ENCODE peak calls at places on chromosome 22, in six cellular contexts. One of them, this sample, is unnamed.

GRCh38 chr22:29872145-29872893 is 10.7 kb upstream of the MTMR3 start:
- DNase-seq in left ventricle myocardium inferior: no peak
- DNase-seq in B cell: no peak
- DNase-seq in GM10248: no peak
- DNase-seq in RWPE1: no peak
- DNase-seq in sigmoid colon: no peak
- DNase-seq in this sample: no peak

GRCh38 chr22:47598864-47599263 is 836.4 kb downstream of the TBC1D22A start:
- DNase-seq in left ventricle myocardium inferior: no peak
- DNase-seq in B cell: no peak
- DNase-seq in GM10248: no peak
- DNase-seq in RWPE1: no peak
- DNase-seq in sigmoid colon: peak
- DNase-seq in this sample: no peak

GRCh38 chr22:44402196-44403111 is 89.7 kb upstream of the SHISAL1 start:
- DNase-seq in left ventricle myocardium inferior: peak
- DNase-seq in B cell: no peak
- DNase-seq in GM10248: no peak
- DNase-seq in RWPE1: no peak
- DNase-seq in sigmoid colon: peak
- DNase-seq in this sample: no peak

GRCh38 chr22:24440718-24441405 is 13.5 kb downstream of the ADORA2A start:
- DNase-seq in left ventricle myocardium inferior: no peak
- DNase-seq in B cell: no peak
- DNase-seq in GM10248: no peak
- DNase-seq in RWPE1: no peak
- DNase-seq in sigmoid colon: no peak
- DNase-seq in this sample: no peak

GRCh38 chr22:47592791-47593190 is 830.3 kb downstream of the TBC1D22A start:
- DNase-seq in left ventricle myocardium inferior: no peak
- DNase-seq in B cell: no peak
- DNase-seq in GM10248: no peak
- DNase-seq in RWPE1: no peak
- DNase-seq in sigmoid colon: peak
- DNase-seq in this sample: no peak

GRCh38 chr22:48171294-48171693 is 1408.8 kb downstream of the TBC1D22A start:
- DNase-seq in left ventricle myocardium inferior: no peak
- DNase-seq in B cell: no peak
- DNase-seq in GM10248: no peak
- DNase-seq in RWPE1: no peak
- DNase-seq in sigmoid colon: no peak
- DNase-seq in this sample: no peak

GRCh38 chr22:28867191-28867590 is 16.2 kb upstream of the ZNRF3 start:
- DNase-seq in left ventricle myocardium inferior: no peak
- DNase-seq in B cell: no peak
- DNase-seq in GM10248: no peak
- DNase-seq in RWPE1: no peak
- DNase-seq in sigmoid colon: no peak
- DNase-seq in this sample: no peak

GRCh38 chr22:35154937-35155387 is 89.0 kb downstream of the ISX start:
- DNase-seq in left ventricle myocardium inferior: peak
- DNase-seq in B cell: peak
- DNase-seq in GM10248: peak
- DNase-seq in RWPE1: peak
- DNase-seq in sigmoid colon: peak
- DNase-seq in this sample: peak

GRCh38 chr22:29157759-29158535 is 47.7 kb upstream of the EMID1 start:
- DNase-seq in left ventricle myocardium inferior: no peak
- DNase-seq in B cell: no peak
- DNase-seq in GM10248: peak
- DNase-seq in RWPE1: no peak
- DNase-seq in sigmoid colon: peak
- DNase-seq in this sample: peak

GRCh38 chr22:24341657-24342056 is 71.0 kb downstream of the SPECC1L start:
- DNase-seq in left ventricle myocardium inferior: no peak
- DNase-seq in B cell: no peak
- DNase-seq in GM10248: no peak
- DNase-seq in RWPE1: no peak
- DNase-seq in sigmoid colon: no peak
- DNase-seq in this sample: no peak

GRCh38 chr22:17794726-17795125 is 20.5 kb upstream of the BID start:
- DNase-seq in left ventricle myocardium inferior: no peak
- DNase-seq in B cell: no peak
- DNase-seq in GM10248: no peak
- DNase-seq in RWPE1: no peak
- DNase-seq in sigmoid colon: no peak
- DNase-seq in this sample: no peak

GRCh38 chr22:45090364-45090960 is 73.3 kb upstream of the NUP50 start:
- DNase-seq in left ventricle myocardium inferior: no peak
- DNase-seq in B cell: no peak
- DNase-seq in GM10248: no peak
- DNase-seq in RWPE1: no peak
- DNase-seq in sigmoid colon: no peak
- DNase-seq in this sample: no peak

GRCh38 chr22:38260760-38261477 is 11.9 kb downstream of the TMEM184B start:
- DNase-seq in left ventricle myocardium inferior: no peak
- DNase-seq in B cell: no peak
- DNase-seq in GM10248: no peak
- DNase-seq in RWPE1: no peak
- DNase-seq in sigmoid colon: no peak
- DNase-seq in this sample: no peak

GRCh38 chr22:49049691-49050090 is 778.0 kb downstream of the BRD1 start:
- DNase-seq in left ventricle myocardium inferior: no peak
- DNase-seq in B cell: no peak
- DNase-seq in GM10248: no peak
- DNase-seq in RWPE1: no peak
- DNase-seq in sigmoid colon: no peak
- DNase-seq in this sample: no peak

DNA sequence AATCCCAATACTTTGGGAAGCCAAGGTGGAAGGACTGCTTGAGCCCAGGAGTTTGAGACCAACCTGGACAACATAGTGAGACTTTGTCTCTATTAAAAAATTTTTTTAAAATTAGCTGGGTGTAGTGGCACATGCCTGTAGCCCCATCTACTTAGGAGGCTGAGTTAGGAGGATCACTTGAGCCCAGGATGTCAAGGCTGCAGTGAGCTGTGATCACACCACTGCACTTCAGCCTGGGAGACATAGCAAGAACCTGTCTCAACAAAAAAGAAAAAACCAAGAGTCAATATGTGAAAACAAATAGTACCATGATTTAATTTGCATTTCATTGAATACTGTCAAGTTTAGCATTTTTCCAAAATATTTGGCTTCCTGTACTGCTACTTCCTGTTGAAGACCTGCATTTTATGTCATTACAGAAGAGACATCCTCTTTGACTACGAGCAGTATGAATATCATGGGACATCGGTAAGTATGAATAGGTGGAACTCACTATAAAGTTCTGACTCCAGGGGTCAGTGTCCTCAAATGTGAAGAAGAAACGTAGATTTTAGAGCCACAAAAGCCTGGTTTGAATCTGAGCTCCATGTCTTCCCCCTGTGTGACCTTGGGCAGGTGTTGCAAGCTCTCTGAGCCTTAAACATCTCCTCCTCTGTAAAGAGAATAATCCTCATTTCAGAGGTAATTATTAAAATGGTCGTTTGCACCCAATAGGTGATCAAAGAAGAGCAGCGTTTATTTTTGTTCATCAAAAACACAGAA is 16.0 kb downstream of the CDC45 start:
- DNase-seq in left ventricle myocardium inferior: no peak
- DNase-seq in B cell: peak
- DNase-seq in GM10248: no peak
- DNase-seq in RWPE1: no peak
- DNase-seq in sigmoid colon: no peak
- DNase-seq in this sample: peak
- TF ChIP-seq CTCF in left ventricle myocardium inferior: peak
- TF ChIP-seq CTCF in B cell: peak
- TF ChIP-seq CTCF in GM10248: no peak
- TF ChIP-seq CTCF in RWPE1: no peak
- TF ChIP-seq CTCF in sigmoid colon: no peak
- TF ChIP-seq CTCF in this sample: peak

GRCh38 chr22:27438271-27438980 is 363.1 kb downstream of the MN1 start:
- DNase-seq in left ventricle myocardium inferior: no peak
- DNase-seq in B cell: no peak
- DNase-seq in GM10248: no peak
- DNase-seq in RWPE1: no peak
- DNase-seq in sigmoid colon: peak
- DNase-seq in this sample: no peak
- TF ChIP-seq CTCF in left ventricle myocardium inferior: no peak
- TF ChIP-seq CTCF in B cell: no peak
- TF ChIP-seq CTCF in GM10248: no peak
- TF ChIP-seq CTCF in RWPE1: no peak
- TF ChIP-seq CTCF in sigmoid colon: no peak
- TF ChIP-seq CTCF in this sample: no peak

GRCh38 chr22:50278461-50278860 is 8.3 kb upstream of the MAPK11 start:
- DNase-seq in left ventricle myocardium inferior: no peak
- DNase-seq in B cell: no peak
- DNase-seq in GM10248: no peak
- DNase-seq in RWPE1: no peak
- DNase-seq in sigmoid colon: no peak
- DNase-seq in this sample: no peak
- TF ChIP-seq CTCF in left ventricle myocardium inferior: no peak
- TF ChIP-seq CTCF in B cell: no peak
- TF ChIP-seq CTCF in GM10248: no peak
- TF ChIP-seq CTCF in RWPE1: no peak
- TF ChIP-seq CTCF in sigmoid colon: no peak
- TF ChIP-seq CTCF in this sample: no peak

GRCh38 chr22:22235564-22235963 is 9.0 kb upstream of the VPREB1 start:
- DNase-seq in left ventricle myocardium inferior: no peak
- DNase-seq in B cell: peak
- DNase-seq in GM10248: peak
- DNase-seq in RWPE1: no peak
- DNase-seq in sigmoid colon: no peak
- DNase-seq in this sample: peak
- TF ChIP-seq CTCF in left ventricle myocardium inferior: peak
- TF ChIP-seq CTCF in B cell: peak
- TF ChIP-seq CTCF in GM10248: peak
- TF ChIP-seq CTCF in RWPE1: no peak
- TF ChIP-seq CTCF in sigmoid colon: no peak
- TF ChIP-seq CTCF in this sample: peak

DNA sequence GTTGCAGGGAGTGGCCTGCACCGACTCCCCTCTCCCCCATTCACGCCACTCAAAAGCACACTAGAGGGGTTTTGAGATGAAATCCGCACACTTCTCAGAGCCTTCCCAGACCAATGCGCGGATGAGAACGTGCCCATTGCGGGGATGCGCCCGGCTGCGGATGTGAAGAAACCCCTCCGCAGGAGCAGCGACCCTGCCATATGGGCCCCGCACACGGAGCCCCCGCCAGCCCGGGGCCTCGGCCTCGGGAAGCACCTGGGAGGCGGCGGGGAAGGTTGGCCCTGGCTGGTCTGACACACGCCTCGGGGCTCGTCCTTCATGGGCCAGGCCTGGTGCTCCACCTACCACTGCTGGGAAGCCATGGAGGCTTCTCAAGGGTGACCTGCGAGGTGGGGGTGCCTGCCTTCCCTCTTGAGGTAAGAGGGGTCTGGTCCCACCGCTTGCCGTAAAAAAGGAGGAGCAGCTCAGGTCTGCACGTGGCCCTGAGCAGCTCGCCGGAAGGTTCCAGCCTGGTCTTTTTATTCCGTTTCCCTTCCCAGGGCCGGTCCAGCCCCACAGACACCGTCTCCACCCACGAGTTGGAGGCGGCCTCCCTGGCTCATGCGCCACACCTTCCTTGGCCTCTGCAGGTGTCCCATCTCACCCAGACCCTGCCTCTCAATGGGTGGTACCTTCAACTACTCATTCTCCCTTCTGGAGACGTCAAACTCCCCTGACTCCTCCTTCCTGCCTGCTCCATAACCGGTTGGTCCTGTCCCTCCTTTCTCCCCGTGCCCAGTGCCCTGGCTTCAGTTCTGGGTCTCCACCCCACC is 39.4 kb downstream of the TRMU start:
- DNase-seq in left ventricle myocardium inferior: no peak
- DNase-seq in B cell: no peak
- DNase-seq in GM10248: no peak
- DNase-seq in RWPE1: no peak
- DNase-seq in sigmoid colon: no peak
- DNase-seq in this sample: no peak
- TF ChIP-seq CTCF in left ventricle myocardium inferior: no peak
- TF ChIP-seq CTCF in B cell: no peak
- TF ChIP-seq CTCF in GM10248: no peak
- TF ChIP-seq CTCF in RWPE1: no peak
- TF ChIP-seq CTCF in sigmoid colon: no peak
- TF ChIP-seq CTCF in this sample: no peak

GRCh38 chr22:19965771-19966709 is 24.4 kb upstream of the TXNRD2 start:
- DNase-seq in left ventricle myocardium inferior: no peak
- DNase-seq in B cell: no peak
- DNase-seq in GM10248: no peak
- DNase-seq in RWPE1: no peak
- DNase-seq in sigmoid colon: no peak
- DNase-seq in this sample: no peak
- TF ChIP-seq CTCF in left ventricle myocardium inferior: peak
- TF ChIP-seq CTCF in B cell: peak
- TF ChIP-seq CTCF in GM10248: no peak
- TF ChIP-seq CTCF in RWPE1: no peak
- TF ChIP-seq CTCF in sigmoid colon: peak
- TF ChIP-seq CTCF in this sample: peak

GRCh38 chr22:39941661-39942060 is 18.5 kb upstream of the TMA7B start:
- DNase-seq in left ventricle myocardium inferior: no peak
- DNase-seq in B cell: no peak
- DNase-seq in GM10248: no peak
- DNase-seq in RWPE1: no peak
- DNase-seq in sigmoid colon: no peak
- DNase-seq in this sample: no peak

GRCh38 chr22:39943941-39944624 is 16.1 kb upstream of the TMA7B start:
- DNase-seq in left ventricle myocardium inferior: no peak
- DNase-seq in B cell: no peak
- DNase-seq in GM10248: no peak
- DNase-seq in RWPE1: no peak
- DNase-seq in sigmoid colon: no peak
- DNase-seq in this sample: no peak

GRCh38 chr22:39940757-39941305 is 19.4 kb upstream of the TMA7B start:
- DNase-seq in left ventricle myocardium inferior: no peak
- DNase-seq in B cell: peak
- DNase-seq in GM10248: no peak
- DNase-seq in RWPE1: no peak
- DNase-seq in sigmoid colon: no peak
- DNase-seq in this sample: no peak

GRCh38 chr22:39942433-39943213 is 17.6 kb upstream of the TMA7B start:
- DNase-seq in left ventricle myocardium inferior: no peak
- DNase-seq in B cell: no peak
- DNase-seq in GM10248: no peak
- DNase-seq in RWPE1: no peak
- DNase-seq in sigmoid colon: no peak
- DNase-seq in this sample: no peak

DNA sequence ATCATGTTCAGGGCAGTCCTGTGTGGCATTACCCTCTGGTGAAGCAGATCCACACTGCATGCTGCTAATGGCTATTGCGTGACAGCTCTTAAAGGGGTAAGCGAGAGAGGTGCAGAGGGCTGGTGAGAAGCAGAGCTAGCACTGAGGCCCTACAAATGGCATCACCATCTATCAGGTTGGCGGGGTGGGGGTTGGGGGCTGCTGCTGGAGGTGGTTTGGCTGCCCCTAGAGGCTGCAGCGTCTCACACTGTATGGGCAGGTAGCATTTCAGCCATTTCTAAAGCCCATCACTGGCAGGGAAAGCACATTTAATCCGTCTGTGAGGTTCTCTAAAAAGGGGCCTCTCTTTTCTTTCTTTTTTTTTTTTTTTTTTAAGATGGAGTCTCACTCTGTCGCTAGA is 16.8 kb upstream of the TMA7B start:
- DNase-seq in left ventricle myocardium inferior: no peak
- DNase-seq in B cell: no peak
- DNase-seq in GM10248: no peak
- DNase-seq in RWPE1: no peak
- DNase-seq in sigmoid colon: no peak
- DNase-seq in this sample: no peak
- TF ChIP-seq CTCF in left ventricle myocardium inferior: no peak
- TF ChIP-seq CTCF in B cell: no peak
- TF ChIP-seq CTCF in GM10248: no peak
- TF ChIP-seq CTCF in RWPE1: no peak
- TF ChIP-seq CTCF in sigmoid colon: no peak
- TF ChIP-seq CTCF in this sample: no peak

GRCh38 chr22:41848468-41848867 is 15.6 kb downstream of the SREBF2 start:
- DNase-seq in left ventricle myocardium inferior: peak
- DNase-seq in B cell: peak
- DNase-seq in GM10248: no peak
- DNase-seq in RWPE1: no peak
- DNase-seq in sigmoid colon: peak
- DNase-seq in this sample: peak
- TF ChIP-seq CTCF in left ventricle myocardium inferior: no peak
- TF ChIP-seq CTCF in B cell: no peak
- TF ChIP-seq CTCF in GM10248: no peak
- TF ChIP-seq CTCF in RWPE1: no peak
- TF ChIP-seq CTCF in sigmoid colon: no peak
- TF ChIP-seq CTCF in this sample: no peak

This sample was measured in MCF 10A.